ENCODE peak calls at places on chromosomes 3 and 15, in six cellular contexts. One of them, this sample, is unnamed.

GRCh38 chr3:69122398-69122797 is at the start of gene LMOD3:
- DNase-seq in NCI-H524: no peak
- DNase-seq in head of caudate nucleus: no peak
- DNase-seq in H9: no peak
- DNase-seq in NCI-H774: no peak
- DNase-seq in naive thymus-derived CD4-positive, alpha-beta T cell: no peak
- DNase-seq in this sample: no peak

GRCh38 chr3:51297333-51297732 is 87.8 kb upstream of the MANF start:
- DNase-seq in head of caudate nucleus: no peak
- DNase-seq in NCI-H774: no peak
- DNase-seq in NCI-H524: no peak
- DNase-seq in H9: no peak
- DNase-seq in naive thymus-derived CD4-positive, alpha-beta T cell: no peak
- DNase-seq in this sample: no peak

GRCh38 chr3:132210476-132211346 is 106.5 kb upstream of the ACP3 start:
- DNase-seq in head of caudate nucleus: no peak
- DNase-seq in NCI-H524: peak
- DNase-seq in naive thymus-derived CD4-positive, alpha-beta T cell: no peak
- DNase-seq in H9: peak
- DNase-seq in NCI-H774: peak
- DNase-seq in this sample: no peak

GRCh38 chr3:37935290-37935668 is 55.3 kb upstream of the VILL start:
- DNase-seq in NCI-H774: no peak
- DNase-seq in head of caudate nucleus: no peak
- DNase-seq in H9: no peak
- DNase-seq in NCI-H524: no peak
- DNase-seq in naive thymus-derived CD4-positive, alpha-beta T cell: no peak
- DNase-seq in this sample: no peak

GRCh38 chr15:69160976-69161877 is 792 bp downstream of the GLCE start:
- DNase-seq in head of caudate nucleus: peak
- DNase-seq in H9: peak
- DNase-seq in naive thymus-derived CD4-positive, alpha-beta T cell: peak
- DNase-seq in NCI-H774: no peak
- DNase-seq in NCI-H524: peak
- DNase-seq in this sample: peak

GRCh38 chr15:73937313-73937695 is 11.0 kb downstream of the LOXL1 start:
- DNase-seq in H9: no peak
- DNase-seq in naive thymus-derived CD4-positive, alpha-beta T cell: no peak
- DNase-seq in NCI-H774: no peak
- DNase-seq in head of caudate nucleus: no peak
- DNase-seq in NCI-H524: no peak
- DNase-seq in this sample: no peak

GRCh38 chr15:90022905-90023700 is 22.0 kb downstream of the ZNF710 start:
- DNase-seq in NCI-H524: no peak
- DNase-seq in H9: no peak
- DNase-seq in naive thymus-derived CD4-positive, alpha-beta T cell: no peak
- DNase-seq in head of caudate nucleus: no peak
- DNase-seq in NCI-H774: no peak
- DNase-seq in this sample: no peak

GRCh38 chr15:26243382-26243781 is 380.3 kb upstream of the ATP10A start:
- DNase-seq in head of caudate nucleus: no peak
- DNase-seq in NCI-H524: no peak
- DNase-seq in naive thymus-derived CD4-positive, alpha-beta T cell: no peak
- DNase-seq in NCI-H774: no peak
- DNase-seq in H9: peak
- DNase-seq in this sample: no peak

GRCh38 chr15:37819191-37819590 is 115.2 kb upstream of the TMCO5A start:
- DNase-seq in head of caudate nucleus: no peak
- DNase-seq in H9: no peak
- DNase-seq in naive thymus-derived CD4-positive, alpha-beta T cell: no peak
- DNase-seq in NCI-H774: no peak
- DNase-seq in NCI-H524: no peak
- DNase-seq in this sample: no peak

GRCh38 chr3:126487151-126487771 is 11.6 kb upstream of the ZXDC start:
- DNase-seq in head of caudate nucleus: no peak
- DNase-seq in H9: peak
- DNase-seq in NCI-H774: no peak
- DNase-seq in NCI-H524: peak
- DNase-seq in naive thymus-derived CD4-positive, alpha-beta T cell: no peak
- DNase-seq in this sample: no peak

GRCh38 chr3:177538064-177538742 is 340.9 kb upstream of the TBL1XR1 start:
- DNase-seq in NCI-H524: no peak
- DNase-seq in NCI-H774: no peak
- DNase-seq in naive thymus-derived CD4-positive, alpha-beta T cell: no peak
- DNase-seq in head of caudate nucleus: peak
- DNase-seq in H9: no peak
- DNase-seq in this sample: no peak

GRCh38 chr3:24263069-24263668 is 231.5 kb downstream of the THRB start:
- DNase-seq in H9: no peak
- DNase-seq in head of caudate nucleus: no peak
- DNase-seq in NCI-H774: no peak
- DNase-seq in naive thymus-derived CD4-positive, alpha-beta T cell: no peak
- DNase-seq in NCI-H524: peak
- DNase-seq in this sample: no peak

GRCh38 chr3:184523825-184524615 is 37.6 kb upstream of the EPHB3 start:
- DNase-seq in NCI-H774: peak
- DNase-seq in naive thymus-derived CD4-positive, alpha-beta T cell: no peak
- DNase-seq in head of caudate nucleus: no peak
- DNase-seq in NCI-H524: no peak
- DNase-seq in H9: peak
- DNase-seq in this sample: no peak

GRCh38 chr3:122021811-122022401 is at the start of gene ILDR1:
- DNase-seq in NCI-H524: peak
- DNase-seq in NCI-H774: peak
- DNase-seq in naive thymus-derived CD4-positive, alpha-beta T cell: no peak
- DNase-seq in head of caudate nucleus: no peak
- DNase-seq in H9: peak
- DNase-seq in this sample: no peak

GRCh38 chr15:58595516-58596238 is 153.8 kb downstream of the ADAM10 start:
- DNase-seq in NCI-H524: no peak
- DNase-seq in head of caudate nucleus: no peak
- DNase-seq in H9: no peak
- DNase-seq in NCI-H774: no peak
- DNase-seq in naive thymus-derived CD4-positive, alpha-beta T cell: no peak
- DNase-seq in this sample: no peak

GRCh38 chr15:66153549-66154415 is 99.8 kb downstream of the MEGF11 start:
- DNase-seq in NCI-H774: peak
- DNase-seq in naive thymus-derived CD4-positive, alpha-beta T cell: no peak
- DNase-seq in head of caudate nucleus: no peak
- DNase-seq in NCI-H524: peak
- DNase-seq in H9: no peak
- DNase-seq in this sample: peak

GRCh38 chr3:13173186-13173585 is 100.0 kb upstream of the IQSEC1 start:
- DNase-seq in naive thymus-derived CD4-positive, alpha-beta T cell: no peak
- DNase-seq in head of caudate nucleus: no peak
- DNase-seq in NCI-H774: no peak
- DNase-seq in H9: no peak
- DNase-seq in NCI-H524: no peak
- DNase-seq in this sample: no peak

GRCh38 chr3:192812736-192813383 is 85.5 kb upstream of the FGF12 start:
- DNase-seq in H9: no peak
- DNase-seq in head of caudate nucleus: no peak
- DNase-seq in NCI-H524: peak
- DNase-seq in naive thymus-derived CD4-positive, alpha-beta T cell: no peak
- DNase-seq in NCI-H774: peak
- DNase-seq in this sample: peak

GRCh38 chr3:157705258-157705657 is 202.0 kb upstream of the VEPH1 start:
- DNase-seq in naive thymus-derived CD4-positive, alpha-beta T cell: no peak
- DNase-seq in H9: no peak
- DNase-seq in NCI-H524: no peak
- DNase-seq in head of caudate nucleus: no peak
- DNase-seq in NCI-H774: no peak
- DNase-seq in this sample: no peak

GRCh38 chr3:19749448-19750017 is 184.5 kb downstream of the EFHB start:
- DNase-seq in NCI-H774: no peak
- DNase-seq in H9: no peak
- DNase-seq in naive thymus-derived CD4-positive, alpha-beta T cell: no peak
- DNase-seq in head of caudate nucleus: no peak
- DNase-seq in NCI-H524: no peak
- DNase-seq in this sample: no peak

GRCh38 chr15:83396071-83396470 is 51.1 kb upstream of the SH3GL3 start:
- DNase-seq in H9: peak
- DNase-seq in NCI-H774: no peak
- DNase-seq in head of caudate nucleus: no peak
- DNase-seq in naive thymus-derived CD4-positive, alpha-beta T cell: no peak
- DNase-seq in NCI-H524: no peak
- DNase-seq in this sample: no peak

GRCh38 chr3:170907519-170908234 is 760 bp downstream of the EIF5A2 start:
- DNase-seq in NCI-H524: peak
- DNase-seq in NCI-H774: no peak
- DNase-seq in H9: no peak
- DNase-seq in naive thymus-derived CD4-positive, alpha-beta T cell: no peak
- DNase-seq in head of caudate nucleus: no peak
- DNase-seq in this sample: no peak

GRCh38 chr3:178295257-178295912 is 240.9 kb upstream of the KCNMB2 start:
- DNase-seq in naive thymus-derived CD4-positive, alpha-beta T cell: no peak
- DNase-seq in H9: no peak
- DNase-seq in NCI-H774: no peak
- DNase-seq in NCI-H524: no peak
- DNase-seq in head of caudate nucleus: no peak
- DNase-seq in this sample: no peak

GRCh38 chr3:11913316-11913715 is 66.6 kb upstream of the TAMM41 start:
- DNase-seq in NCI-H524: no peak
- DNase-seq in head of caudate nucleus: no peak
- DNase-seq in naive thymus-derived CD4-positive, alpha-beta T cell: no peak
- DNase-seq in H9: peak
- DNase-seq in NCI-H774: no peak
- DNase-seq in this sample: no peak

GRCh38 chr3:85360742-85361387 is 402.1 kb downstream of the CADM2 start:
- DNase-seq in NCI-H774: peak
- DNase-seq in H9: peak
- DNase-seq in NCI-H524: peak
- DNase-seq in naive thymus-derived CD4-positive, alpha-beta T cell: no peak
- DNase-seq in head of caudate nucleus: peak
- DNase-seq in this sample: peak

GRCh38 chr3:47342812-47343211 is 38.0 kb upstream of the PTPN23 start:
- DNase-seq in NCI-H524: no peak
- DNase-seq in naive thymus-derived CD4-positive, alpha-beta T cell: no peak
- DNase-seq in NCI-H774: no peak
- DNase-seq in head of caudate nucleus: no peak
- DNase-seq in H9: no peak
- DNase-seq in this sample: no peak

GRCh38 chr3:19254189-19254588 is 105.9 kb downstream of the KCNH8 start:
- DNase-seq in naive thymus-derived CD4-positive, alpha-beta T cell: no peak
- DNase-seq in NCI-H774: no peak
- DNase-seq in head of caudate nucleus: no peak
- DNase-seq in NCI-H524: no peak
- DNase-seq in H9: no peak
- DNase-seq in this sample: peak

GRCh38 chr3:36403661-36404060 is 23.4 kb downstream of the STAC start:
- DNase-seq in H9: no peak
- DNase-seq in NCI-H524: no peak
- DNase-seq in naive thymus-derived CD4-positive, alpha-beta T cell: no peak
- DNase-seq in NCI-H774: no peak
- DNase-seq in head of caudate nucleus: no peak
- DNase-seq in this sample: no peak